ENCODE peak calls at places on chromosomes 4 and X, in six cellular contexts. E is PC-3; P is cardiac muscle cell; Y is GM23248; M is CD4-positive, alpha-beta memory T cell; A is lower lobe of right lung. J is an unnamed sample.

GRCh38 chrX:9357500-9358139 is 107.2 kb upstream of the TBL1X start:
- DNase-seq in E (no peak), P (no peak), Y (no peak), M (no peak), A (no peak), J (no peak)

GRCh38 chrX:141183000-141183399 is 6.1 kb upstream of the LDOC1 start:
- DNase-seq in E (no peak), P (no peak), Y (no peak), M (no peak), A (no peak), J (no peak)

GRCh38 chr4:142036795-142037583 is 400.6 kb downstream of the IL15 start:
- DNase-seq in E (peak; percentile 88), P (no peak), Y (peak; percentile 72), M (no peak), A (no peak), J (no peak)

GRCh38 chr4:31261632-31262031 is 541.5 kb downstream of the PCDH7 start:
- DNase-seq in E (no peak), P (no peak), Y (no peak), M (no peak), A (no peak), J (no peak)

GRCh38 chrX:155028192-155028591 is 1.5 kb downstream of the FUNDC2 start:
- DNase-seq in E (peak; percentile 29), P (no peak), Y (no peak), M (no peak), A (no peak), J (no peak)

GRCh38 chr4:123323998-123324397 is 72.6 kb upstream of the SPRY1 start:
- DNase-seq in E (no peak), P (no peak), Y (no peak), M (no peak), A (no peak), J (no peak)

GRCh38 chrX:48761674-48762471 is at the start of gene GLOD5:
- DNase-seq in E (peak; percentile 88), P (peak; percentile 10), Y (no peak), M (no peak), A (peak; percentile 72), J (no peak)

GRCh38 chr4:52554606-52555355 is 104.3 kb downstream of the USP46 start:
- DNase-seq in E (no peak), P (peak; percentile 31), Y (no peak), M (no peak), A (no peak), J (no peak)

GRCh38 chr4:166422475-166422874 is 549.4 kb downstream of the TLL1 start:
- DNase-seq in E (peak; percentile 75), P (peak; percentile 57), Y (peak; percentile 63), M (no peak), A (no peak), J (no peak)

GRCh38 chrX:46447384-46447783 is 97.8 kb downstream of the ZNF674 start:
- DNase-seq in E (peak; percentile 24), P (peak; percentile 29), Y (peak; percentile 67), M (no peak), A (no peak), J (no peak)

GRCh38 chrX:66633541-66633940 is 5.3 kb downstream of the EDA2R start:
- DNase-seq in E (no peak), P (peak; percentile 68), Y (peak; percentile 73), M (no peak), A (no peak), J (no peak)

GRCh38 chrX:35244796-35245508 is 302.4 kb downstream of the FAM47B start:
- DNase-seq in E (no peak), P (no peak), Y (no peak), M (no peak), A (no peak), J (no peak)

GRCh38 chr4:26459054-26459755 is 31.1 kb downstream of the CCKAR start:
- DNase-seq in E (peak; percentile 65), P (peak; percentile 80), Y (peak; percentile 80), M (no peak), A (no peak), J (no peak)

GRCh38 chr4:100576570-100576969 is 58.7 kb upstream of the EMCN start:
- DNase-seq in E (no peak), P (no peak), Y (no peak), M (no peak), A (no peak), J (no peak)

GRCh38 chrX:47093248-47093647 is 15.0 kb downstream of the RGN start:
- DNase-seq in E (peak; percentile 54), P (peak; percentile 53), Y (peak; percentile 57), M (no peak), A (no peak), J (no peak)

GRCh38 chr4:163562496-163562895 is 68.0 kb downstream of the TMA16 start:
- DNase-seq in E (no peak), P (no peak), Y (no peak), M (no peak), A (no peak), J (no peak)

GRCh38 chr4:163556169-163556568 is 61.7 kb downstream of the TMA16 start:
- DNase-seq in E (peak; percentile 33), P (no peak), Y (no peak), M (no peak), A (no peak), J (no peak)

GRCh38 chr4:163556650-163557391 is 62.3 kb downstream of the TMA16 start:
- DNase-seq in E (no peak), P (no peak), Y (no peak), M (no peak), A (no peak), J (no peak)

GRCh38 chr4:163554870-163555465 is 60.5 kb downstream of the TMA16 start:
- DNase-seq in E (peak; percentile 60), P (peak; percentile 43), Y (peak; percentile 54), M (no peak), A (no peak), J (no peak)

DNA sequence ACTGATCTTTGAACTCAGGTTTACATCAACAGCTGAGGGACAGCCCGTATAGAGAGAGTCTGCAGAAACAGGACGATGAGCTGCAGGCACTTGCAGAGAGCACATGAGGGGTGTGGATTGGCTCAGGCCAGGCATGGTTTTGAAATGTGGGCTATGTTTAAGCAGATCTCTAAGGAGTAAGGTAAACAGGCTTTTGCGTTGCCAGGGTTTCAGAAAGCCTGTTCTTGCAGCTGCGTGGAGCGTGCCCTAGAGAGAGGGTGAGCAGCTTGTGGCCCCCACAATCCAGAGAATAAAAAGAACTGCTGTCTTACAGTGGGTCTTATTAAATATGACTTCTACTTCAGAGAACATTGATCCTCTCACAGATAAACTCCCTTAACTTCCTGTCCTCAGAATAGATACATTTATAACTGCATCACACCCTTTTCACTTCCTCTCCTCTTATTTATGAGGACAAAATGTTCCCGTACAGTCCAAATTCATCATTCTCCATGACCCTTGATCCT is 64.1 kb downstream of the TMA16 start:
- DNase-seq in E (no peak), P (no peak), Y (no peak), M (no peak), A (peak; percentile 54), J (no peak)
- H3K27ac ChIP-seq in E (no peak overlapping the region), P (no peak overlapping the region), Y (no peak overlapping the region), M (no peak overlapping the region), A (peak overlapping the region; percentile 77), J (peak overlapping the region; percentile 25)

DNA sequence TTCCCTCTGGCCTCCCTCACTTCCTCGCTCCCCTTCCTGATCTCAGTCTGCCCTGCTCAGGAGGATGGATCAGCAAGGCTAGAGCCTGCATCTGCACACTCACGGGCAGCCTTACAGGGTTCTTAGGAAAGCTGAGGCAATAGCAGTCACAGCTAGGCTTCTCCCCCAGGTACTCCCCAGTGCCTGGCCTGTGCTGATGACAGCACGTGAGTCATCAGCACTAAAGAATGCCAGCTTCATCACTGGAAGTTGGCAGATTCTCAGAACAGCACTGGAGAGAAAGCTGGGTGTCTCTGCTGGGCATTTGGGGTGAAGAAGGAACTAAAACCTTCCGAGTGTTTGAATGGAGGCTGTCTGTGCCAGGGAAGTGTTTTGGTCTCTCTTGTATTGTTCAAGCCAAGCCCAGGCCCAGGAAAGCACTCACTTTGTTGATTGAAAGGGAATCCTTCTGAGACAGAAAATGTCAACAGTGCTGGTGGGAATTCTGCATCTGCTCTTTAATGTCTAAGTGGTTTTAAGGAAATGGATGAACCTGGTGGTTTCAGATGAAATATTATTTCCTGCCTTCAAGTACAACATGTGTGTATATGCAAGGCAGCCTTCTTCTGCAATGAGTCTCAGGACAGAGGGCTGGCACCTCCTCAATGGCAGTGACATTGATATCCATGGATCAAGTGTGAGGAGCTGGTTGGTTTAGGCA is 73.0 kb upstream of the SCOC start:
- DNase-seq in E (peak; percentile 67), P (peak; percentile 62), Y (peak; percentile 87), M (no peak), A (no peak), J (no peak)
- H3K27ac ChIP-seq in E (no peak overlapping the region), P (no peak overlapping the region), Y (peak overlapping the region; percentile 21), M (no peak overlapping the region), A (no peak overlapping the region), J (no peak overlapping the region)

GRCh38 chr4:159395693-159396092 is 292.8 kb downstream of the RAPGEF2 start:
- DNase-seq in E (no peak), P (no peak), Y (peak; percentile 54), M (no peak), A (no peak), J (no peak)

GRCh38 chr4:159396151-159396550 is 293.3 kb downstream of the RAPGEF2 start:
- DNase-seq in E (no peak), P (no peak), Y (no peak), M (no peak), A (no peak), J (no peak)

GRCh38 chr4:159401791-159402380 is 299.0 kb downstream of the RAPGEF2 start:
- DNase-seq in E (peak; percentile 75), P (peak; percentile 42), Y (peak; percentile 88), M (no peak), A (no peak), J (no peak)

GRCh38 chr4:159400782-159401712 is 298.2 kb downstream of the RAPGEF2 start:
- DNase-seq in E (no peak), P (peak; percentile 38), Y (peak; percentile 67), M (no peak), A (no peak), J (no peak)

DNA sequence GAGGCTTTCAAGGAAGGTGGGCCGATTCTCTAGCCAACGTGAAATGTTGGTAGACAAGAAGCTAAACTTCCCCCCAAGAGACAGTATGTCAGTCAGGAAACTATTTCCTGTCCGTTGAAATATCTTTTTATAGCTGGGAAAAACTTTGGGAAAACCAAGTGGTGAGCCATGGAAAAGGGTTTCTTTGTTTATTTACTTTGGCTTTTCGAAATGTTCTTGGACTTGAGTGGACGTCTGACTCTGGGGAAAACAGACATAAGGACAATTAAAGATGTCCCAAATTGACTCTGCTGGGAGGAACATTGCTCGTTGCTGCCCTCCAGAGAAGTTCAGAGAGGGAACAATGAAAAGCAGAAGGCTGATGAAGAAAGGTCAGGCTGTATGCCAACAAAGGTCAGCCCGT is 295.4 kb downstream of the RAPGEF2 start:
- DNase-seq in E (no peak), P (no peak), Y (peak; percentile 22), M (no peak), A (no peak), J (no peak)
- H3K27ac ChIP-seq in E (no peak overlapping the region), P (no peak overlapping the region), Y (no peak overlapping the region), M (no peak overlapping the region), A (no peak overlapping the region), J (no peak overlapping the region)

GRCh38 chr4:15244354-15244753 is 183.5 kb upstream of the C1QTNF7 start:
- DNase-seq in E (peak; percentile 38), P (peak; percentile 39), Y (peak; percentile 40), M (no peak), A (no peak), J (no peak)

GRCh38 chr4:15238720-15239119 is 189.1 kb upstream of the C1QTNF7 start:
- DNase-seq in E (peak; percentile 56), P (peak; percentile 68), Y (peak; percentile 71), M (no peak), A (no peak), J (no peak)

GRCh38 chr4:15241946-15242345 is 185.9 kb upstream of the C1QTNF7 start:
- DNase-seq in E (no peak), P (no peak), Y (no peak), M (no peak), A (no peak), J (no peak)

GRCh38 chr4:15239866-15240265 is 188.0 kb upstream of the C1QTNF7 start:
- DNase-seq in E (peak; percentile 38), P (peak; percentile 65), Y (no peak), M (no peak), A (no peak), J (no peak)

GRCh38 chr4:15240764-15241163 is 187.1 kb upstream of the C1QTNF7 start:
- DNase-seq in E (peak; percentile 33), P (peak; percentile 46), Y (peak; percentile 24), M (no peak), A (no peak), J (no peak)
- H3K27ac ChIP-seq in E (no peak overlapping the region), P (no peak overlapping the region), Y (no peak overlapping the region), M (no peak overlapping the region), A (no peak overlapping the region), J (no peak overlapping the region)